ENCODE peak calls at places on chromosomes 5 and 9, in four cellular contexts. One of them, this sample, is unnamed.

GRCh38 chr5:149584106-149584505 is 2.8 kb downstream of the ARHGEF37 start:
- DNase-seq in endothelial cell: no peak
- DNase-seq in GM20000: no peak
- DNase-seq in astrocyte: no peak
- DNase-seq in this sample: no peak

GRCh38 chr5:66929995-66930394 is 266.6 kb downstream of the CD180 start:
- DNase-seq in endothelial cell: no peak
- DNase-seq in GM20000: no peak
- DNase-seq in astrocyte: no peak
- DNase-seq in this sample: no peak

GRCh38 chr5:181191526-181192336 is 13.3 kb downstream of the TRIM7 start:
- DNase-seq in endothelial cell: peak
- DNase-seq in GM20000: peak
- DNase-seq in astrocyte: peak
- DNase-seq in this sample: peak

GRCh38 chr5:141604318-141604717 is 14.5 kb downstream of the DIAPH1 start:
- DNase-seq in endothelial cell: peak
- DNase-seq in GM20000: no peak
- DNase-seq in astrocyte: peak
- DNase-seq in this sample: peak

GRCh38 chr5:80109549-80110478 is 74.7 kb downstream of the THBS4 start:
- DNase-seq in endothelial cell: no peak
- DNase-seq in GM20000: no peak
- DNase-seq in astrocyte: no peak
- DNase-seq in this sample: no peak

GRCh38 chr5:520196-520849 is 3.9 kb downstream of the SLC9A3 start:
- DNase-seq in endothelial cell: no peak
- DNase-seq in GM20000: no peak
- DNase-seq in astrocyte: no peak
- DNase-seq in this sample: no peak

GRCh38 chr5:27708579-27708978 is 670.2 kb upstream of the CDH9 start:
- DNase-seq in endothelial cell: no peak
- DNase-seq in GM20000: no peak
- DNase-seq in astrocyte: peak
- DNase-seq in this sample: no peak

GRCh38 chr5:180327166-180327565 is 26.0 kb downstream of the GFPT2 start:
- DNase-seq in endothelial cell: no peak
- DNase-seq in GM20000: no peak
- DNase-seq in astrocyte: no peak
- DNase-seq in this sample: no peak

GRCh38 chr5:168899264-168899663 is 320.1 kb upstream of the PANK3 start:
- DNase-seq in endothelial cell: no peak
- DNase-seq in GM20000: no peak
- DNase-seq in astrocyte: no peak
- DNase-seq in this sample: no peak

GRCh38 chr5:168903082-168903481 is 323.9 kb upstream of the PANK3 start:
- DNase-seq in endothelial cell: no peak
- DNase-seq in GM20000: no peak
- DNase-seq in astrocyte: no peak
- DNase-seq in this sample: no peak

GRCh38 chr5:168897387-168898122 is 318.4 kb upstream of the PANK3 start:
- DNase-seq in endothelial cell: no peak
- DNase-seq in GM20000: no peak
- DNase-seq in astrocyte: no peak
- DNase-seq in this sample: no peak

GRCh38 chr5:168895295-168896019 is 316.3 kb upstream of the PANK3 start:
- DNase-seq in endothelial cell: no peak
- DNase-seq in GM20000: no peak
- DNase-seq in astrocyte: no peak
- DNase-seq in this sample: no peak

DNA sequence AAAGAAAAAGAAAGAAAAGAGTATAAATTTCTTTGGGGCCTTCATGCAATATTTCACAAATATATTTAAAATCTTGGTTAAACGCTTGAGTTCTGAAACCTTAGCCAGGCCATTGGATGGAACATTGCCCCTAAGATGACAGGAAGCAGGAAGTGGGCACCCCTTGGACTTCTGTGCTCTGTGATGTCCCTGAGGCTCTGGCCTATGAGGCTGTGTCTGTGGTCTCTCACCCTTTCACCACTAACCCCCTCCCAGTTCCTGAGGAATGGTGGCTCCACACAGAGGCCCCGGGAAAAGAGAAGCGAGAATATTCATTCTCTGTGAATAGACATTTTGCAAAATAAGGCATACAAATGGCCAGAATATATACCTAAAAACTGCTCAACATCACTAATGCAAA is 320.5 kb upstream of the PANK3 start:
- DNase-seq in endothelial cell: no peak
- DNase-seq in GM20000: no peak
- DNase-seq in astrocyte: no peak
- DNase-seq in this sample: no peak
- TF ChIP-seq CTCF in endothelial cell: no peak
- TF ChIP-seq CTCF in GM20000: no peak
- TF ChIP-seq CTCF in astrocyte: no peak
- TF ChIP-seq CTCF in this sample: no peak

GRCh38 chr5:75355236-75355635 is 18.2 kb downstream of the HMGCR start:
- DNase-seq in endothelial cell: no peak
- DNase-seq in GM20000: no peak
- DNase-seq in astrocyte: no peak
- DNase-seq in this sample: no peak
- TF ChIP-seq CTCF in endothelial cell: no peak
- TF ChIP-seq CTCF in GM20000: no peak
- TF ChIP-seq CTCF in astrocyte: no peak
- TF ChIP-seq CTCF in this sample: no peak

GRCh38 chr5:156942064-156942463 is 21.0 kb downstream of the TIMD4 start:
- DNase-seq in endothelial cell: no peak
- DNase-seq in GM20000: peak
- DNase-seq in astrocyte: no peak
- DNase-seq in this sample: no peak
- TF ChIP-seq CTCF in endothelial cell: no peak
- TF ChIP-seq CTCF in GM20000: no peak
- TF ChIP-seq CTCF in astrocyte: no peak
- TF ChIP-seq CTCF in this sample: no peak

GRCh38 chr5:168892618-168893017 is 313.4 kb upstream of the PANK3 start:
- DNase-seq in endothelial cell: no peak
- DNase-seq in GM20000: no peak
- DNase-seq in astrocyte: no peak
- DNase-seq in this sample: no peak

GRCh38 chr5:168893231-168893630 is 314.1 kb upstream of the PANK3 start:
- DNase-seq in endothelial cell: no peak
- DNase-seq in GM20000: no peak
- DNase-seq in astrocyte: no peak
- DNase-seq in this sample: no peak

GRCh38 chr5:168898261-168898911 is 319.2 kb upstream of the PANK3 start:
- DNase-seq in endothelial cell: no peak
- DNase-seq in GM20000: no peak
- DNase-seq in astrocyte: no peak
- DNase-seq in this sample: no peak
- TF ChIP-seq CTCF in endothelial cell: no peak
- TF ChIP-seq CTCF in GM20000: no peak
- TF ChIP-seq CTCF in astrocyte: no peak
- TF ChIP-seq CTCF in this sample: no peak

GRCh38 chr9:4077499-4078102 is 222.3 kb downstream of the GLIS3 start:
- DNase-seq in endothelial cell: peak
- DNase-seq in GM20000: peak
- DNase-seq in astrocyte: peak
- DNase-seq in this sample: peak
- TF ChIP-seq CTCF in endothelial cell: peak
- TF ChIP-seq CTCF in GM20000: peak
- TF ChIP-seq CTCF in astrocyte: peak
- TF ChIP-seq CTCF in this sample: peak

This sample was measured in activated CD8-positive, alpha-beta T cell treated with anti-CD3 and anti-CD28 coated beads for 36 hours.